ENCODE peak calls at places on chromosomes 1 and 21, in ten cellular contexts. P, Z, U, X, R, L, F, K, V and D are unnamed samples.

GRCh38 chr21:41478319-41479177 is 29.4 kb downstream of the TMPRSS2 start:
- DNase-seq in U (no peak), Z (no peak), X (peak), P (no peak), R (no peak), L (no peak), K (no peak), F (no peak), V (no peak), D (no peak)

GRCh38 chr1:167472729-167473529 is 45.4 kb downstream of the CD247 start:
- DNase-seq in X (no peak), R (no peak), P (no peak), F (no peak), K (no peak), Z (no peak), V (no peak), L (no peak), U (no peak), D (no peak)

GRCh38 chr1:187091666-187092065 is 262.9 kb downstream of the PLA2G4A start:
- DNase-seq in F (no peak), K (no peak), V (no peak), X (no peak), L (no peak), P (peak), Z (no peak), U (no peak), R (no peak), D (no peak)

GRCh38 chr1:97553975-97554374 is 366.9 kb downstream of the DPYD start:
- DNase-seq in U (no peak), Z (no peak), R (no peak), V (no peak), X (no peak), L (no peak), P (no peak), F (no peak), K (no peak), D (no peak)

GRCh38 chr1:109185990-109186703 is 27.6 kb upstream of the SARS1 start:
- DNase-seq in P (no peak), X (no peak), V (no peak), R (no peak), L (no peak), Z (no peak), F (no peak), K (peak), U (no peak), D (no peak)

GRCh38 chr1:82819234-82819633 is 1018.5 kb downstream of the ADGRL2 start:
- DNase-seq in X (no peak), L (no peak), F (no peak), Z (no peak), P (no peak), R (no peak), U (no peak), V (peak), K (no peak), D (no peak)

GRCh38 chr1:58883888-58884482 is 100.1 kb upstream of the JUN start:
- DNase-seq in Z (no peak), F (peak), P (no peak), X (no peak), R (no peak), U (no peak), K (no peak), L (no peak), V (no peak), D (no peak)

GRCh38 chr1:62180649-62181048 is 14.0 kb upstream of the L1TD1 start:
- DNase-seq in X (peak), Z (no peak), F (no peak), L (no peak), P (no peak), K (no peak), R (peak), U (no peak), V (no peak), D (no peak)

GRCh38 chr1:43199093-43199726 is 27.1 kb downstream of the CFAP57 start:
- DNase-seq in L (no peak), V (no peak), P (no peak), R (peak), K (no peak), Z (no peak), X (peak), F (no peak), U (no peak), D (no peak)

GRCh38 chr1:61403863-61404615 is 320.9 kb downstream of the TM2D1 start:
- DNase-seq in Z (no peak), F (peak), L (no peak), R (peak), U (no peak), X (no peak), V (no peak), P (no peak), K (no peak), D (no peak)

GRCh38 chr21:46527801-46528200 is 69.1 kb downstream of the DIP2A start:
- DNase-seq in K (no peak), P (no peak), R (no peak), F (no peak), V (no peak), X (no peak), Z (no peak), U (no peak), L (no peak), D (no peak)

GRCh38 chr1:58620259-58620658 is 43.2 kb upstream of the TACSTD2 start:
- DNase-seq in X (no peak), Z (peak), K (no peak), F (no peak), L (no peak), R (peak), U (no peak), V (no peak), P (no peak), D (no peak)

GRCh38 chr1:60170709-60171108 is 97.1 kb upstream of the C1orf87 start:
- DNase-seq in P (no peak), U (no peak), V (no peak), R (no peak), L (no peak), X (no peak), K (no peak), Z (no peak), F (no peak), D (no peak)

GRCh38 chr1:158149577-158150269 is 31.0 kb upstream of the CD1D start:
- DNase-seq in R (peak), L (peak), K (peak), V (peak), P (peak), Z (peak), X (peak), F (peak), U (peak), D (peak)

DNA sequence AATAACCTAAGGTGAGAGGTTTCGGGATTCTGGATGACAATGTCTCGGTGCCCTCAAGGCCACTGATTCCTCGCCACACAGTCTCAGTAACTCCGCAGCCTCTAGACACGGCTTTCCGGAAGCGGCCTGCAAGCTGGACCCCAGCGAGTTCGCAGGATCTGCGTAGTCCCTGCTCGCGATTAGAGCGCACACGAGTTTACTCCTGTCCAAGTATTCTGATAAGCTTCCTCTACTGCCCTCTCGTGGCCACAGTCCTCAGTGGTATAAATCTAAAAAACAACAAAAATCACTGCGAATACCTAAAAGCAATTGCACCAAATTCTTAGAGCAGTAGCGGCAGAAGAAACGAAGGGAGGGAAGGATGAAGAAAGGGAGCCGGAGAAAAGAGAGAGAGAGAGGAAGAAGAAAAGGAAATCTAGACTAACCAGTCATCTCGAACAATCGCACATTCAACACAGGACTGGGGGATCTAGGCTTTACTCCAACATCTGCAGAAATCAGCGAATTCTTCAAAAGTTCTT is 1.1 kb upstream of the PLXNA2 start:
- DNase-seq in R (peak), Z (peak), V (peak), X (peak), P (peak), U (peak), F (peak), K (peak), L (peak), D (peak)
- H3K4me3 ChIP-seq in R (peak), Z (peak), V (peak), X (peak), P (peak), U (no peak), F (peak), K (peak), L (peak), D (peak)

DNA sequence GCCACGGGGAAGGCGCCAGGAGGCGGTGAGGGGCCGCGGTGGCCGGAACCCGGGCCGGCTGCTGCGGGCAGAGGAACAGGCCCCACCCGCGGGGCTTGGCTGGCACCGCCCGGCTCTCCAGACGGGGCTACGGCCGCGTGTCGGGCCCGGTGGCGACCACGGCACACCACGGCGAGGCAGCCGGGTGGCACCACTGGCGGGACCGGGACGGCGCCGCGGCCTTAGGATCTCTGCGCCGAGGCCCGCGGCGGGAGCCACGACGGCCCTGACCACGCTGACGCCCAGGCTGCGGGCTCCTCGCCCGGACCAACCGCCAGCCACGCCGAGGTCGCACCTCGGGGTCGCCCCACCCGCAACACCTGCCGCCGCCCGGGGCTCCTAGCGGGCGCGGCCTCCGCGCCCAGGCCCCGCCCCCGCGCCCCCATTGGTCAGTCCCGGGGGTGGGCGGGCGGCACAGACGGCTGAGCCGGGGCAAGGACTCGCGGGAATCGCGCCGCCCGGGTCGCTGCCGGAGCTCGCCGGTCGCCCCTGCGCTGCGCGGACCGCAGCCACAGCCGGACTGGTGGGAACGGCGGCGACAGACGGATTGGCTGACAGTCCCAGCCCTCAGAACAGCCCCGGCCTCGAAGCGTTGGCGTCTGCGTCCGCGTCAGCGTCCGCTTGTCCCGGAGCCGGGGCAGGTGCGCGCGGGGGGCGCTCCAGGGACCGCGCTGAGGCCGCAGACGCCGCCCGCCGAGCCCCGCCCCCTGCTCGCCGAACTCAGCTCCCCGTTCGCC is at the start of gene BMP8A:
- DNase-seq in U (no peak), X (peak), L (peak), V (peak), R (peak), Z (peak), F (peak), P (no peak), K (no peak), D (peak)
- H3K4me3 ChIP-seq in U (peak), X (peak), L (no peak), V (peak), R (no peak), Z (peak), F (peak), P (peak), K (peak), D (peak)

DNA sequence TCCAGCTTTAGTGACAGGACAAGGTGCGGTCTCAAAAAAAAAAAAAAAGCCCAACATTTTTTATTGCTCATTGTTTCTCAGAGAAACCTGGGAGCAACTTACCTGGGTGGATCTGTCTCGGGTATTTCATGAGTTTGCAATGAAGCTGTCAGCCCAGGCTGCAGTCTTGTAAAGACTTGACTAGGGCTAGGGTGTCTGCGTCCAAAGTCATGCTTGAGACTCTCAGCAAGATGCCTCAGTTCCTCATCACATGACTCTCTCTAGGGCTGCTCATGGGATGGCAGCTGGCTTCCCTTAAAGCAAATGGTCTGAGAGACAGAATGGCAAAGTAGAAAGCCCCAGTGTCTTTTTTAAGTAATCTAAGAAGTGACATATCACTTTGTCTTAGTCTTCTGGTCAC is 8.1 kb downstream of the GABPA start:
- DNase-seq in V (no peak), U (no peak), K (no peak), L (no peak), Z (no peak), F (no peak), P (no peak), R (peak), X (peak), D (no peak)
- H3K4me3 ChIP-seq in V (no peak), U (no peak), K (no peak), L (no peak), Z (no peak), F (no peak), P (no peak), R (no peak), X (no peak), D (no peak)

GRCh38 chr1:177091036-177091435 is 73.5 kb downstream of the ASTN1 start:
- DNase-seq in R (peak), F (no peak), U (no peak), Z (no peak), K (no peak), L (no peak), V (peak), P (no peak), X (peak), D (no peak)
- H3K4me3 ChIP-seq in R (no peak), F (no peak), U (no peak), Z (no peak), K (no peak), L (no peak), V (no peak), P (no peak), X (no peak), D (no peak)